ENCODE peak calls at places on chromosomes 6 and 20, in nine cellular contexts. B, Y, W, R, Q, O, C, A and I are unnamed samples. For H3K4me1, the result is how much of the 10 kb centered on the place peaks cover.

GRCh38 chr6:150294713-150295112 is 74.1 kb upstream of the IYD start:
- DNase-seq in B (no peak), Y (no peak), W (no peak), R (no peak), Q (no peak), O (no peak), C (no peak), A (no peak), I (no peak)

GRCh38 chr6:139988702-139989101 is 614.3 kb upstream of the CITED2 start:
- DNase-seq in B (no peak), Y (no peak), W (no peak), R (no peak), Q (no peak), O (no peak), C (no peak), A (no peak), I (no peak)

GRCh38 chr6:106820412-106820852 is 154.1 kb downstream of the CD24 start:
- DNase-seq in B (peak), Y (no peak), W (no peak), R (no peak), Q (no peak), O (no peak), C (no peak), A (no peak), I (no peak)

GRCh38 chr6:106547961-106548453 is 81.3 kb downstream of the RTN4IP1 start:
- DNase-seq in B (peak), Y (no peak), W (no peak), R (no peak), Q (peak), O (no peak), C (no peak), A (peak), I (no peak)

GRCh38 chr6:33298773-33299236 is at the start of gene RGL2:
- DNase-seq in B (peak), Y (peak), W (no peak), R (peak), Q (peak), O (peak), C (peak), A (peak), I (peak)

GRCh38 chr6:32825966-32826365 is 9.2 kb upstream of the HLA-DOB start:
- DNase-seq in B (peak), Y (no peak), W (no peak), R (no peak), Q (no peak), O (peak), C (peak), A (no peak), I (no peak)

GRCh38 chr6:112204350-112204706 is 50.0 kb downstream of the LAMA4 start:
- DNase-seq in B (no peak), Y (no peak), W (no peak), R (no peak), Q (no peak), O (no peak), C (no peak), A (no peak), I (no peak)

GRCh38 chr6:144718431-144718830 is 433.3 kb downstream of the UTRN start:
- DNase-seq in B (no peak), Y (no peak), W (no peak), R (no peak), Q (no peak), O (no peak), C (no peak), A (no peak), I (no peak)

GRCh38 chr20:60212695-60213094 is 254.5 kb downstream of the CDH26 start:
- DNase-seq in B (no peak), Y (no peak), W (no peak), R (no peak), Q (no peak), O (no peak), C (no peak), A (no peak), I (no peak)

GRCh38 chr6:131597448-131597847 is 24.4 kb downstream of the ARG1 start:
- DNase-seq in B (peak), Y (no peak), W (no peak), R (peak), Q (no peak), O (no peak), C (peak), A (no peak), I (no peak)

GRCh38 chr6:41650120-41650519 is 11.9 kb downstream of the MDFI start:
- DNase-seq in B (no peak), Y (no peak), W (no peak), R (no peak), Q (no peak), O (no peak), C (no peak), A (no peak), I (no peak)

GRCh38 chr20:8218861-8219260 is 86.8 kb downstream of the PLCB1 start:
- DNase-seq in B (peak), Y (no peak), W (no peak), R (no peak), Q (no peak), O (no peak), C (no peak), A (no peak), I (no peak)

GRCh38 chr6:167424060-167424673 is 99.3 kb downstream of the TTLL2 start:
- DNase-seq in B (no peak), Y (no peak), W (peak), R (no peak), Q (no peak), O (no peak), C (no peak), A (no peak), I (no peak)

GRCh38 chr20:22810030-22810429 is 225.1 kb upstream of the SSTR4 start:
- DNase-seq in B (no peak), Y (no peak), W (no peak), R (no peak), Q (no peak), O (no peak), C (no peak), A (no peak), I (no peak)

GRCh38 chr6:114030767-114031166 is 59.8 kb upstream of the HDAC2 start:
- DNase-seq in B (no peak), Y (no peak), W (no peak), R (no peak), Q (no peak), O (no peak), C (no peak), A (no peak), I (no peak)

GRCh38 chr6:88629838-88630462 is 333.5 kb downstream of the RNGTT start:
- DNase-seq in B (no peak), Y (peak), W (peak), R (peak), Q (no peak), O (no peak), C (no peak), A (no peak), I (no peak)

GRCh38 chr6:110414669-110415296 is 592 bp downstream of the DDO start:
- DNase-seq in B (no peak), Y (no peak), W (no peak), R (no peak), Q (no peak), O (no peak), C (peak), A (no peak), I (no peak)

GRCh38 chr6:28603920-28604319 is 78.2 kb downstream of the GPX5 start:
- DNase-seq in B (no peak), Y (no peak), W (no peak), R (no peak), Q (no peak), O (no peak), C (no peak), A (no peak), I (no peak)

GRCh38 chr6:134175532-134176282 is 123.3 kb upstream of the SLC2A12 start:
- DNase-seq in B (peak), Y (peak), W (no peak), R (no peak), Q (peak), O (peak), C (peak), A (peak), I (peak)

GRCh38 chr6:53282234-53282633 is 66.5 kb downstream of the ELOVL5 start:
- DNase-seq in B (peak), Y (no peak), W (no peak), R (peak), Q (no peak), O (no peak), C (no peak), A (no peak), I (no peak)

GRCh38 chr6:53279301-53279700 is 69.4 kb downstream of the ELOVL5 start:
- DNase-seq in B (no peak), Y (no peak), W (no peak), R (no peak), Q (no peak), O (no peak), C (no peak), A (no peak), I (no peak)

GRCh38 chr6:53280207-53280606 is 68.5 kb downstream of the ELOVL5 start:
- DNase-seq in B (no peak), Y (no peak), W (no peak), R (peak), Q (no peak), O (no peak), C (no peak), A (no peak), I (no peak)

GRCh38 chr6:53282741-53283140 is 66.0 kb downstream of the ELOVL5 start:
- DNase-seq in B (peak), Y (no peak), W (no peak), R (no peak), Q (no peak), O (no peak), C (no peak), A (no peak), I (no peak)

DNA sequence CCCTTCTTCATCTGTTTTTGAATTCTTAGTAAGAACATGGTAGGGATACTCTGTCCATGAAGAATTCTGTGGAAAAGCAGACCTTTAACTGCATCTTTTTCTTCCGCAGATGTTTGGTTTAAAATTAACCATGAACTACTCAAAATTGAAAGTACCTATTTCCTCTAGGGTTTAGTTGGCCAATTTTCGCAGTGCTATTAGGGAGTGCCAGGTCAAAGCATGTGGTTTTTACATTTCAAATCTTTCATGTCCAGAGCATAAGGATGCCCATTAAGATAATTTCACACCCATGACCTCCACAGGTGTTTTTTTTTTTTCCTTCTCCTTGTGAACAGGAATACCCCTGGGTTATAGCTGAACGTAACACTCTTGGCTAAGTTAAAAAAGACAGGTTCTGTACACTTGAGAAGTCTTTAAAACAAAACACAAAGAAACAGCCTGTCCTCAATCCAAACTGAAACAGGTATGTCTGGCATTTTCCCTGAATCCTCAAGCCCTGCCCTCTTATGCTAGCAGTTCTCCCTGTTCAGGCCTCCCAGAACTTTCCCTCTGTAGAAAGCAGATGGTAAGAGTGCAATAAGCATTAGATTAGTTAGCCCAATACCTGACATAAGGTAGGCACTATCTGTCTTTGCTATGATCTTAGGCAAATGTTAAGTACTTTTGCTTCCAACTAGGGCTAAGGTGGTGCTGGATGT is 67.1 kb downstream of the ELOVL5 start:
- DNase-seq in B (no peak), Y (no peak), W (no peak), R (peak), Q (no peak), O (no peak), C (no peak), A (no peak), I (no peak)
- H3K4me1 ChIP-seq in B (under half), Y (under half), W (under half), R (under half), Q (under half), O (under half), C (under half), A (under half), I (under half)

DNA sequence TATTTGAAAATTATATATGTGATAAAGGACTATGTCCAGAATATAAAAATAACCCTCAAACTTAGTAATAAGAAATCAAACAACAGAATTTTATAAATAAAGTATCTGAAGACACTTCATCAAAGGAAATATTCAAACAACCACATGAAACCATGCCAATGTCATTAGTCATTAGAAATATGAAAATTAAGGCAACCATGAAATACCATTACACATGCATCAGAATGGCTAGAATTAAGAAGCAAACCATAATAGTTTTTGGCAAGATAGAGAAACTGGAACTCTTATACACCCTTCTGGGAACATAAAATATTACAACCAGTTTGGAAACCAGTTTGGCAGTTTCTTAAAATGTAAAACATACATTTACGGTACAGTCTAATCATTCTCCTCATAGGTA is 137.2 kb upstream of the ADGRB3 start:
- DNase-seq in B (no peak), Y (no peak), W (no peak), R (no peak), Q (no peak), O (no peak), C (no peak), A (no peak), I (no peak)
- H3K4me1 ChIP-seq in B (under half), Y (under half), W (under half), R (under half), Q (under half), O (under half), C (under half), A (under half), I (under half)

GRCh38 chr6:143698759-143699750 is 21.3 kb downstream of the PHACTR2 start:
- DNase-seq in B (no peak), Y (no peak), W (peak), R (no peak), Q (no peak), O (no peak), C (no peak), A (no peak), I (no peak)
- H3K4me1 ChIP-seq in B (under half), Y (under half), W (under half), R (under half), Q (under half), O (under half), C (under half), A (under half), I (under half)

DNA sequence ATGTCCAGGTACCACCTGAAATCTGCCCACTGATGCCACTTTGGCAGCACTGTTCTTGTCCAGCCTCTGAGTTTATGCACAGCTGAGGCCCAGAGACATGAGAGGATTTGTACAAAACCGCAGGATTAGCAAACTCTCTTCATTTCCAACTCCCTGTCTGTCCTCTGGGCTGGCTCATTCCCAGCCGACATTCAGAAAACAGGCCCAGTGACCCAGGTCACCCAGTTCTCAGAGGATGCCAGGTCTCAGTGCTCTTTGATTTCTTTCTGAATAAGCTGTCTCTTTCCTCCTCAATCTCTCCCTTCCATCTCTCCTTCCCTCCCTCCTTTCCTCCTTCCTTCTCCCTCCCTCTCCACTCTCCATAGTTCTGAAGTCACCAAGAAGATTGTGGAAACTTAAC is 372.7 kb upstream of the SULF2 start:
- DNase-seq in B (no peak), Y (no peak), W (no peak), R (no peak), Q (peak), O (peak), C (no peak), A (no peak), I (no peak)
- H3K4me1 ChIP-seq in B (under half), Y (under half), W (under half), R (under half), Q (under half), O (under half), C (under half), A (under half), I (under half)

GRCh38 chr6:71502210-71502609 is 213.6 kb downstream of the OGFRL1 start:
- DNase-seq in B (no peak), Y (no peak), W (no peak), R (no peak), Q (no peak), O (no peak), C (no peak), A (no peak), I (no peak)

GRCh38 chr6:71498643-71499042 is 210.0 kb downstream of the OGFRL1 start:
- DNase-seq in B (no peak), Y (no peak), W (no peak), R (no peak), Q (no peak), O (no peak), C (no peak), A (no peak), I (no peak)

GRCh38 chr6:71502961-71503360 is 214.3 kb downstream of the OGFRL1 start:
- DNase-seq in B (no peak), Y (no peak), W (no peak), R (no peak), Q (no peak), O (no peak), C (no peak), A (no peak), I (no peak)

GRCh38 chr6:71496018-71496800 is 207.6 kb downstream of the OGFRL1 start:
- DNase-seq in B (peak), Y (peak), W (no peak), R (peak), Q (no peak), O (no peak), C (no peak), A (no peak), I (no peak)

DNA sequence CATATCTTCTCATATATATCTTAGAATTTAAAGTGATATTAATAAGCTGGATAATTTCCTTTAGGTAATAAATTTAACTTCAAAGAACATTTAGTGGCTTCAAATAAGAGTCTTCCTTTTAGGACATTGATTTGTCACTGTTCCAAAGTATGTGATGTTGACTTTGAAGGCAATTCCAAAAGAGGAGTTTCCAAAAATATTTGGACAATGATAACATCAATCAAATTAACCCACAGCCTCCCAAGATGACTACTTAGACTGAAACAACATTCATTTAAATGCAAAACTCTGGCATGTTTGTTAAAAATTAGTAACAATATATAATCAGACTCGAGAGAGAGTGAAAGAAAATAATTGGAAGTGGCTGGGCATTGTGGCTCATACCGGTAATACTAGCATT is 211.1 kb downstream of the OGFRL1 start:
- DNase-seq in B (no peak), Y (no peak), W (no peak), R (no peak), Q (no peak), O (no peak), C (no peak), A (no peak), I (no peak)
- H3K4me1 ChIP-seq in B (under half), Y (under half), W (under half), R (under half), Q (under half), O (under half), C (under half), A (under half), I (under half)

GRCh38 chr20:47509104-47509661 is 7.5 kb downstream of the NCOA3 start:
- DNase-seq in B (no peak), Y (no peak), W (peak), R (no peak), Q (no peak), O (no peak), C (no peak), A (no peak), I (no peak)
- H3K4me1 ChIP-seq in B (under half), Y (under half), W (under half), R (half or more), Q (under half), O (under half), C (under half), A (under half), I (half or more)

GRCh38 chr20:50313223-50313820 is 122.7 kb downstream of the CEBPB start:
- DNase-seq in B (no peak), Y (no peak), W (no peak), R (no peak), Q (no peak), O (no peak), C (no peak), A (no peak), I (no peak)
- H3K4me1 ChIP-seq in B (under half), Y (under half), W (under half), R (under half), Q (under half), O (under half), C (under half), A (under half), I (under half)